ENCODE peak calls at places on chromosomes 1 and 21, in ten cellular contexts. M is foreskin keratinocyte, I is ovary, L is AG09309, V is endothelial cell of umbilical vein, B is hepatocyte, D is mammary epithelial cell, O is RWPE1, J is Panc1, C is choroid plexus epithelial cell. S is an unnamed sample.

GRCh38 chr1:57421366-57421765 is 2.5 kb downstream of the DAB1 start:
- DNase-seq in M (no peak), I (no peak), L (no peak), V (no peak), B (no peak), D (no peak), O (no peak), J (no peak), C (no peak), S (no peak)

GRCh38 chr21:17834639-17835354 is 15.6 kb upstream of the C21orf91 start:
- DNase-seq in M (no peak), I (no peak), L (no peak), V (no peak), B (no peak), D (no peak), O (no peak), J (no peak), C (no peak), S (no peak)

GRCh38 chr21:27476696-27477095 is 509.8 kb upstream of the ADAMTS5 start:
- DNase-seq in M (no peak), I (no peak), L (peak; percentile 43), V (peak; percentile 28), B (peak; percentile 30), D (no peak), O (no peak), J (no peak), C (peak; percentile 79), S (peak; percentile 5)

GRCh38 chr1:116092752-116093489 is 18.3 kb upstream of the MAB21L3 start:
- DNase-seq in M (no peak), I (no peak), L (no peak), V (no peak), B (no peak), D (no peak), O (no peak), J (no peak), C (no peak), S (no peak)

GRCh38 chr1:11550664-11551283 is 71.8 kb downstream of the DISP3 start:
- DNase-seq in M (no peak), I (peak; percentile 67), L (peak; percentile 16), V (peak; percentile 78), B (peak; percentile 92), D (peak; percentile 70), O (peak; percentile 82), J (no peak), C (peak; percentile 83), S (peak; percentile 91)

GRCh38 chr1:86069757-86070145 is 86.8 kb downstream of the COL24A1 start:
- DNase-seq in M (peak; percentile 59), I (no peak), L (no peak), V (no peak), B (no peak), D (peak; percentile 3), O (no peak), J (no peak), C (peak; percentile 73), S (peak; percentile 53)

GRCh38 chr1:52635321-52636089 is 2.5 kb downstream of the SHISAL2A start:
- DNase-seq in M (no peak), I (no peak), L (no peak), V (no peak), B (no peak), D (no peak), O (no peak), J (no peak), C (no peak), S (no peak)

GRCh38 chr1:162056043-162056442 is 13.4 kb upstream of the NOS1AP start:
- DNase-seq in M (peak; percentile 14), I (peak; percentile 66), L (no peak), V (peak; percentile 83), B (peak; percentile 77), D (peak; percentile 50), O (peak; percentile 70), J (peak; percentile 63), C (peak; percentile 87), S (peak; percentile 85)

GRCh38 chr1:215407575-215407974 is 159.5 kb upstream of the KCTD3 start:
- DNase-seq in M (no peak), I (no peak), L (no peak), V (peak; percentile 26), B (no peak), D (no peak), O (no peak), J (no peak), C (no peak), S (no peak)

GRCh38 chr1:42682739-42683529 is 716 bp downstream of the YBX1 start:
- DNase-seq in M (no peak), I (peak; percentile 79), L (no peak), V (peak; percentile 50), B (peak; percentile 92), D (peak; percentile 69), O (peak; percentile 57), J (no peak), C (peak; percentile 71), S (peak; percentile 63)

GRCh38 chr1:31799895-31800676 is 15.7 kb downstream of the SPOCD1 start:
- DNase-seq in M (no peak), I (no peak), L (no peak), V (no peak), B (peak; percentile 3), D (no peak), O (no peak), J (no peak), C (no peak), S (no peak)

GRCh38 chr21:32336711-32337110 is 38.1 kb downstream of the MRAP start:
- DNase-seq in M (peak; percentile 13), I (no peak), L (no peak), V (no peak), B (no peak), D (peak; percentile 32), O (peak; percentile 26), J (no peak), C (peak; percentile 73), S (peak; percentile 59)

GRCh38 chr1:38758824-38759223 is 100.7 kb downstream of the RRAGC start:
- DNase-seq in M (no peak), I (no peak), L (no peak), V (no peak), B (no peak), D (no peak), O (no peak), J (no peak), C (no peak), S (no peak)

GRCh38 chr21:40923361-40923760 is 76.4 kb upstream of the DSCAM start:
- DNase-seq in M (peak; percentile 83), I (no peak), L (no peak), V (no peak), B (no peak), D (peak; percentile 66), O (peak; percentile 22), J (no peak), C (no peak), S (peak; percentile 78)

GRCh38 chr21:42768324-42769121 is 110.8 kb downstream of the WDR4 start:
- DNase-seq in M (no peak), I (no peak), L (no peak), V (no peak), B (no peak), D (no peak), O (no peak), J (no peak), C (no peak), S (no peak)

DNA sequence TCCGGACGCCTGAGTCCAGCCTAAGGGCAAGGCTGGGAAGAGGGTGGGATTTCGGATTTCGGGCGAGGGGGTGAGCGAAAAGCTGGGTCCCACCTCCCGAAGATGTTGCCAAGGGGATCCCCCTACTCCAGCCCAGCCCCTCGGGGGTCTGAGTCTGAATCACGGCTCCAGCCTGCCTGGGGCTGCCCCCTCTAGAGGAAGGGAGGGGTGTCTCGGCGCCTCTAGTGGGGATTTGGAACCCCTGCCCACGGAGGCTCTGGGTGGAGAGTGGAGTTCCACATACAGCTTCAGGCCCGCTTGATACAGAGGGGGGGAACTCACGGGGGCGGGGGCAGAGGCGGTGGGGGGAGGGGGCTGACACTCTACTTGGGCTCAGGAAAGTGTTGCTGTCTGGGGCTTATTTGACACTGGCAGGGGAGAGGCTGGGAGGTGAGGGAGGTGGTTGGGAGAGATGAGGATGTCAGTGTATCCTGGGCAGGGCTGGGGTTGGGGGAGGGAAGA is 686 bp downstream of the KIRREL1 start:
- DNase-seq in M (no peak), I (peak; percentile 68), L (no peak), V (peak; percentile 25), B (peak; percentile 55), D (no peak), O (no peak), J (no peak), C (no peak), S (peak; percentile 20)
- TF ChIP-seq CTCF in M (no peak), I (no peak), L (peak; percentile 29), V (no peak), B (peak; percentile 29), D (no peak), O (peak; percentile 11), J (peak; percentile 21), C (peak; percentile 33), S (no peak)

DNA sequence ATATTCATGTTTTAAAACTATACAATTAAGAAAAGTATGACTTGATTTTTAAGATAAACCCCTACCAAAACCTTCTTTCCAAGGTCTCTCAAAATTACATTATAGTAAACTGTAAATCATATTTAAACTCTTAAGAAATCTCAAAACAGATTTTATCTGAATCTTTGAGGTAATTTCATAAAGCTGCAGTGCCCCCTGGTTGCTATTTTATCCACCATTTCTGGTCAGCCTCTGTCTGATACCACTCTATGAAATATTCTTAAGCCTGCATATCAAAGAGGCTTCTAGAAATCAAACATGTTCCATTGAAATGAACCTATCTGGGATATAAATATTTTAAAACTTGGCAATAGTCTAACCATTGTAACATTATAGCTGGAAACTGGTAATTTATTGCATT is 317.3 kb downstream of the COL11A1 start:
- DNase-seq in M (no peak), I (no peak), L (no peak), V (no peak), B (no peak), D (no peak), O (peak; percentile 6), J (no peak), C (peak; percentile 57), S (peak; percentile 30)
- TF ChIP-seq CTCF in M (peak; percentile 62), I (no peak), L (peak; percentile 26), V (no peak), B (peak; percentile 50), D (no peak), O (peak; percentile 21), J (no peak), C (peak; percentile 59), S (peak; percentile 6)

GRCh38 chr1:201882665-201883132 is 6.0 kb upstream of the SHISA4 start:
- DNase-seq in M (peak; percentile 78), I (no peak), L (peak; percentile 48), V (no peak), B (no peak), D (peak; percentile 90), O (peak; percentile 95), J (peak; percentile 84), C (peak; percentile 46), S (peak; percentile 97)
- TF ChIP-seq CTCF in M (peak; percentile 72), I (no peak), L (peak; percentile 35), V (no peak), B (no peak), D (peak; percentile 38), O (no peak), J (no peak), C (peak; percentile 21), S (peak; percentile 41)

GRCh38 chr1:109691762-109692161 is 4.1 kb downstream of the GSTM1 start:
- DNase-seq in M (no peak), I (no peak), L (no peak), V (no peak), B (no peak), D (no peak), O (no peak), J (no peak), C (no peak), S (no peak)

GRCh38 chr1:109689844-109690405 is 2.3 kb downstream of the GSTM1 start:
- DNase-seq in M (no peak), I (no peak), L (no peak), V (no peak), B (no peak), D (no peak), O (no peak), J (no peak), C (no peak), S (no peak)

GRCh38 chr1:109687641-109688499 is at the start of gene GSTM1:
- DNase-seq in M (peak; percentile 18), I (no peak), L (peak; percentile 21), V (no peak), B (peak; percentile 79), D (peak; percentile 45), O (no peak), J (no peak), C (no peak), S (no peak)
- TF ChIP-seq CTCF in M (peak; percentile 57), I (peak; percentile 48), L (peak; percentile 43), V (no peak), B (peak; percentile 22), D (no peak), O (no peak), J (no peak), C (no peak), S (no peak)